ENCODE peak calls at places on chromosomes 12 and 14, in six cellular contexts. One of them, this sample, is unnamed.

GRCh38 chr12:71694099-71694820 is 8.4 kb downstream of the TMEM19 start:
- DNase-seq in K562: no peak
- DNase-seq in HCT116: no peak
- DNase-seq in HepG2: no peak
- DNase-seq in H1: no peak
- DNase-seq in GM12878: peak
- DNase-seq in this sample: no peak

GRCh38 chr12:53561590-53561953 is 54.3 kb upstream of the NPFF start:
- DNase-seq in HCT116: peak
- DNase-seq in K562: no peak
- DNase-seq in H1: no peak
- DNase-seq in HepG2: peak
- DNase-seq in GM12878: no peak
- DNase-seq in this sample: no peak

GRCh38 chr14:68734231-68734732 is 58.6 kb downstream of the ZFP36L1 start:
- DNase-seq in H1: no peak
- DNase-seq in HepG2: no peak
- DNase-seq in K562: no peak
- DNase-seq in GM12878: peak
- DNase-seq in HCT116: no peak
- DNase-seq in this sample: no peak

GRCh38 chr12:52801773-52802172 is 5.9 kb upstream of the KRT3 start:
- DNase-seq in K562: no peak
- DNase-seq in GM12878: no peak
- DNase-seq in HCT116: no peak
- DNase-seq in H1: no peak
- DNase-seq in HepG2: no peak
- DNase-seq in this sample: no peak

GRCh38 chr14:71985538-71986234 is 53.5 kb downstream of the RGS6 start:
- DNase-seq in HCT116: no peak
- DNase-seq in H1: no peak
- DNase-seq in K562: no peak
- DNase-seq in HepG2: no peak
- DNase-seq in GM12878: no peak
- DNase-seq in this sample: no peak

GRCh38 chr12:74538491-74539258 is 1.0 kb downstream of the ATXN7L3B start:
- DNase-seq in HCT116: no peak
- DNase-seq in K562: peak
- DNase-seq in HepG2: no peak
- DNase-seq in H1: no peak
- DNase-seq in GM12878: no peak
- DNase-seq in this sample: no peak

GRCh38 chr12:131829795-131830334 is 1.7 kb downstream of the MMP17 start:
- DNase-seq in GM12878: no peak
- DNase-seq in H1: no peak
- DNase-seq in K562: no peak
- DNase-seq in HCT116: no peak
- DNase-seq in HepG2: no peak
- DNase-seq in this sample: no peak

GRCh38 chr14:36513012-36513420 is 7.0 kb downstream of the NKX2-1 start:
- DNase-seq in HCT116: no peak
- DNase-seq in K562: no peak
- DNase-seq in H1: no peak
- DNase-seq in HepG2: no peak
- DNase-seq in GM12878: no peak
- DNase-seq in this sample: no peak

GRCh38 chr14:92294506-92294905 is 28.5 kb upstream of the SLC24A4 start:
- DNase-seq in HepG2: no peak
- DNase-seq in K562: no peak
- DNase-seq in GM12878: no peak
- DNase-seq in HCT116: no peak
- DNase-seq in H1: no peak
- DNase-seq in this sample: no peak

GRCh38 chr14:103199141-103199540 is 75.9 kb downstream of the TNFAIP2 start:
- DNase-seq in GM12878: no peak
- DNase-seq in HCT116: no peak
- DNase-seq in HepG2: no peak
- DNase-seq in K562: no peak
- DNase-seq in H1: no peak
- DNase-seq in this sample: no peak

GRCh38 chr12:104713444-104713843 is 244.6 kb downstream of the SLC41A2 start:
- DNase-seq in HepG2: no peak
- DNase-seq in HCT116: no peak
- DNase-seq in K562: no peak
- DNase-seq in H1: no peak
- DNase-seq in GM12878: no peak
- DNase-seq in this sample: no peak

GRCh38 chr14:103296007-103296406 is 38.0 kb upstream of the EIF5 start:
- DNase-seq in HCT116: no peak
- DNase-seq in GM12878: no peak
- DNase-seq in H1: no peak
- DNase-seq in K562: peak
- DNase-seq in HepG2: peak
- DNase-seq in this sample: no peak

GRCh38 chr14:74988131-74988530 is 14.6 kb upstream of the EIF2B2 start:
- DNase-seq in H1: no peak
- DNase-seq in GM12878: no peak
- DNase-seq in HCT116: peak
- DNase-seq in HepG2: no peak
- DNase-seq in K562: no peak
- DNase-seq in this sample: no peak

GRCh38 chr12:124391340-124392261 is 96.7 kb downstream of the RFLNA start:
- DNase-seq in HCT116: peak
- DNase-seq in GM12878: peak
- DNase-seq in K562: peak
- DNase-seq in HepG2: no peak
- DNase-seq in H1: no peak
- DNase-seq in this sample: no peak

GRCh38 chr14:24965934-24966593 is 83.9 kb downstream of the STXBP6 start:
- DNase-seq in K562: peak
- DNase-seq in H1: no peak
- DNase-seq in GM12878: no peak
- DNase-seq in HCT116: no peak
- DNase-seq in HepG2: no peak
- DNase-seq in this sample: no peak

GRCh38 chr12:109109756-109110350 is 6.5 kb upstream of the ACACB start:
- DNase-seq in K562: no peak
- DNase-seq in HCT116: no peak
- DNase-seq in GM12878: no peak
- DNase-seq in HepG2: no peak
- DNase-seq in H1: no peak
- DNase-seq in this sample: no peak

GRCh38 chr14:88628033-88628432 is 65.2 kb downstream of the ZC3H14 start:
- DNase-seq in HCT116: no peak
- DNase-seq in H1: no peak
- DNase-seq in HepG2: no peak
- DNase-seq in GM12878: no peak
- DNase-seq in K562: no peak
- DNase-seq in this sample: no peak

GRCh38 chr12:65464930-65465329 is 186.4 kb downstream of the MSRB3 start:
- DNase-seq in GM12878: no peak
- DNase-seq in HepG2: no peak
- DNase-seq in K562: no peak
- DNase-seq in H1: no peak
- DNase-seq in HCT116: no peak
- DNase-seq in this sample: no peak

GRCh38 chr14:29927596-29928341 is at the start of gene PRKD1:
- DNase-seq in HCT116: no peak
- DNase-seq in H1: peak
- DNase-seq in HepG2: peak
- DNase-seq in K562: peak
- DNase-seq in GM12878: no peak
- DNase-seq in this sample: no peak

GRCh38 chr14:61562321-61563161 is 132.8 kb upstream of the HIF1A start:
- DNase-seq in K562: peak
- DNase-seq in HepG2: peak
- DNase-seq in H1: no peak
- DNase-seq in HCT116: peak
- DNase-seq in GM12878: no peak
- DNase-seq in this sample: no peak

GRCh38 chr12:79624378-79624777 is 66.4 kb downstream of the PAWR start:
- DNase-seq in HCT116: no peak
- DNase-seq in GM12878: no peak
- DNase-seq in H1: no peak
- DNase-seq in K562: no peak
- DNase-seq in HepG2: no peak
- DNase-seq in this sample: no peak

GRCh38 chr14:54175298-54175942 is 218.8 kb upstream of the BMP4 start:
- DNase-seq in K562: peak
- DNase-seq in HepG2: peak
- DNase-seq in H1: peak
- DNase-seq in HCT116: peak
- DNase-seq in GM12878: peak
- DNase-seq in this sample: peak

GRCh38 chr12:46110928-46111699 is 120.7 kb upstream of the SCAF11 start:
- DNase-seq in H1: no peak
- DNase-seq in HCT116: no peak
- DNase-seq in K562: no peak
- DNase-seq in GM12878: no peak
- DNase-seq in HepG2: peak
- DNase-seq in this sample: no peak

GRCh38 chr12:46107591-46107990 is 117.2 kb upstream of the SCAF11 start:
- DNase-seq in HCT116: no peak
- DNase-seq in HepG2: no peak
- DNase-seq in H1: no peak
- DNase-seq in K562: no peak
- DNase-seq in GM12878: no peak
- DNase-seq in this sample: no peak

GRCh38 chr12:46110220-46110700 is 119.9 kb upstream of the SCAF11 start:
- DNase-seq in GM12878: no peak
- DNase-seq in K562: no peak
- DNase-seq in HCT116: no peak
- DNase-seq in H1: no peak
- DNase-seq in HepG2: no peak
- DNase-seq in this sample: no peak

GRCh38 chr12:46109343-46110219 is 119.2 kb upstream of the SCAF11 start:
- DNase-seq in GM12878: no peak
- DNase-seq in K562: no peak
- DNase-seq in H1: no peak
- DNase-seq in HepG2: no peak
- DNase-seq in HCT116: no peak
- DNase-seq in this sample: no peak

DNA sequence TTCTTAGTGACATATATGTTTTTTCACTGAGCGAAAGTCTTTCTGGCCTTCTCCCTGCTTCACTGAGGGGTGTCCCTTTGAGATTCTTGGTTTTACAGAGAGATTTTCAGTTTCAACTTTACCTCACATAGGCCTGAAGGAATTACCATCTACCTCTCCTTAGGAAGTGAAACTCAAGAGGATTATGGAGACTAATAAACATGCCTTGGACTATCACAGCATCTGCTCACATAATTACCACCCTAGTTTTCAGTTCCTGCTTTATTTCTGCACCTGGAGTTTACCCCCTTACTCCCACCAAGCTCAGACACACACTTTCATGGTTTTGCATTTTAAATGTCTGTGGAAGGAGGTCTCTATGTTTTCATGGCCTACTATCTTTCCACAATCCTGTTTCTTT is 118.3 kb upstream of the SCAF11 start:
- DNase-seq in HepG2: no peak
- DNase-seq in HCT116: no peak
- DNase-seq in K562: no peak
- DNase-seq in GM12878: peak
- DNase-seq in H1: no peak
- DNase-seq in this sample: no peak
- TF ChIP-seq ZNF274 in HepG2: no peak
- TF ChIP-seq ZNF274 in HCT116: no peak
- TF ChIP-seq ZNF274 in K562: no peak
- TF ChIP-seq ZNF274 in GM12878: no peak
- TF ChIP-seq ZNF274 in H1: no peak
- TF ChIP-seq ZNF274 in this sample: no peak

GRCh38 chr12:125470838-125471775 is 405.9 kb downstream of the AACS start:
- DNase-seq in K562: no peak
- DNase-seq in HCT116: no peak
- DNase-seq in H1: no peak
- DNase-seq in GM12878: peak
- DNase-seq in HepG2: no peak
- DNase-seq in this sample: no peak
- TF ChIP-seq ZNF274 in K562: no peak
- TF ChIP-seq ZNF274 in HCT116: no peak
- TF ChIP-seq ZNF274 in H1: no peak
- TF ChIP-seq ZNF274 in GM12878: no peak
- TF ChIP-seq ZNF274 in HepG2: no peak
- TF ChIP-seq ZNF274 in this sample: no peak

GRCh38 chr14:104739026-104739425 is 13.9 kb upstream of the SIVA1 start:
- DNase-seq in HepG2: no peak
- DNase-seq in H1: no peak
- DNase-seq in GM12878: no peak
- DNase-seq in K562: no peak
- DNase-seq in HCT116: no peak
- DNase-seq in this sample: no peak

GRCh38 chr14:104741108-104741802 is 11.7 kb upstream of the SIVA1 start:
- DNase-seq in H1: no peak
- DNase-seq in HepG2: no peak
- DNase-seq in HCT116: no peak
- DNase-seq in K562: no peak
- DNase-seq in GM12878: no peak
- DNase-seq in this sample: no peak

GRCh38 chr14:104735830-104736642 is 12.0 kb downstream of the ADSS1 start:
- DNase-seq in H1: no peak
- DNase-seq in HepG2: peak
- DNase-seq in HCT116: no peak
- DNase-seq in K562: no peak
- DNase-seq in GM12878: no peak
- DNase-seq in this sample: no peak

GRCh38 chr14:104739546-104740516 is 13.1 kb upstream of the SIVA1 start:
- DNase-seq in H1: no peak
- DNase-seq in HCT116: no peak
- DNase-seq in HepG2: no peak
- DNase-seq in K562: no peak
- DNase-seq in GM12878: no peak
- DNase-seq in this sample: no peak

DNA sequence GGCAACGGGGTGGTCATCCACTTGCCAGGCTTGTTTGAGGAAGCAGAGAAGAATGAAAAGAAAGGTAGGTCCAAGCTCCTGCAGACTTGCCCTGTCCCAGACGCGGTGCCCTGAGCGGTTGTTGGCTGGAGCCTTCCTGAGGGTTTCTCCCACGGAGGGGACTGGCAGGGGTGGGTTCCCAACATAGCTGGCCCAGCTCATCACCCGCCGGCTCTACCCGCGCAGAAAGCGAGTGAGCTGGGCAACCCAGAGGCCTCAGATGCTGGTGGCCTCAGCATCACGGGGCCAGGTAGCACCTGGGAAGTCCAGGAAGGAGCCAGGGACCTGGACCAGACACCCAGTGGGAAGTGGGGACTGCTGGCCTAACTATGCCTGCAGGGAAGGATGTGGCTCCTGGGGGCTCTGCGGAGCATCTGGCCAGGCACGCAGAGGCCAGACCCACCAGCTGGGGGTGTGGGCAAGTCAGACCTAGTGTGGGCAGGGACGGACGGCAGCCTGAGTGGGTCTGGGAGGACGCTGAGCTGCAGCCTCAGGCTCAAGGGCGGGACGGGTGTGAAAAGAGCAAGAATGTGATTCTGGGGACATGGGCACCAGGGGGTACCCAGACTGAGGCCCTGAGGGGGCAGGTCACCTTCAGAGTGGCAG is 14.4 kb upstream of the SIVA1 start:
- DNase-seq in GM12878: no peak
- DNase-seq in K562: no peak
- DNase-seq in H1: no peak
- DNase-seq in HepG2: no peak
- DNase-seq in HCT116: no peak
- DNase-seq in this sample: no peak
- TF ChIP-seq ZNF274 in GM12878: no peak
- TF ChIP-seq ZNF274 in K562: no peak
- TF ChIP-seq ZNF274 in H1: no peak
- TF ChIP-seq ZNF274 in HepG2: no peak
- TF ChIP-seq ZNF274 in HCT116: no peak
- TF ChIP-seq ZNF274 in this sample: no peak

GRCh38 chr12:96034631-96035282 is 630 bp downstream of the LTA4H start:
- DNase-seq in GM12878: no peak
- DNase-seq in HCT116: no peak
- DNase-seq in HepG2: peak
- DNase-seq in H1: no peak
- DNase-seq in K562: peak
- DNase-seq in this sample: no peak
- TF ChIP-seq ZNF274 in GM12878: no peak
- TF ChIP-seq ZNF274 in HCT116: no peak
- TF ChIP-seq ZNF274 in HepG2: no peak
- TF ChIP-seq ZNF274 in H1: no peak
- TF ChIP-seq ZNF274 in K562: no peak
- TF ChIP-seq ZNF274 in this sample: no peak